ENCODE peak calls at places on chromosome 9, in four cellular contexts. O is MM.1S, S is cardiac muscle cell, Q is GM23338. U is an unnamed sample. For H3K36me3, the result is how much of the 10 kb centered on the place peaks cover.

GRCh38 chr9:27539479-27540441 is 10.1 kb upstream of the MOB3B start:
- DNase-seq in O (no peak), S (no peak), Q (no peak), U (no peak)

GRCh38 chr9:118929317-118929716 is 439.9 kb downstream of the BRINP1 start:
- DNase-seq in O (no peak), S (no peak), Q (no peak), U (no peak)

GRCh38 chr9:16884952-16885513 is 14.6 kb upstream of the BNC2 start:
- DNase-seq in O (peak), Q (no peak), S (no peak), U (no peak)

GRCh38 chr9:36120705-36121104 is 15.8 kb upstream of the GLIPR2 start:
- DNase-seq in O (no peak), Q (no peak), S (no peak), U (peak)

GRCh38 chr9:18767141-18767540 is 265.9 kb downstream of the SAXO1 start:
- DNase-seq in O (no peak), Q (no peak), S (no peak), U (no peak)

GRCh38 chr9:135246248-135247173 is 159.0 kb downstream of the OLFM1 start:
- DNase-seq in Q (no peak), S (no peak), O (no peak), U (no peak)

GRCh38 chr9:134681061-134681661 is 39.6 kb downstream of the COL5A1 start:
- DNase-seq in O (no peak), Q (no peak), S (no peak), U (no peak)

GRCh38 chr9:36575411-36575882 is 2.8 kb downstream of the MELK start:
- DNase-seq in Q (no peak), O (no peak), S (no peak), U (no peak)

GRCh38 chr9:124457079-124457886 is 7.0 kb downstream of the ADGRD2 start:
- DNase-seq in O (no peak), S (no peak), Q (no peak), U (no peak)

GRCh38 chr9:112361602-112362001 is 18.3 kb upstream of the HSDL2 start:
- DNase-seq in Q (peak), S (peak), O (peak), U (no peak)

GRCh38 chr9:112605963-112606699 is 111.8 kb downstream of the INIP start:
- DNase-seq in O (no peak), S (no peak), Q (no peak), U (no peak)

GRCh38 chr9:31418419-31418818 is 966.0 kb upstream of the ACO1 start:
- DNase-seq in S (no peak), Q (no peak), O (no peak), U (no peak)

GRCh38 chr9:34493972-34494535 is 28.7 kb downstream of the ENHO start:
- DNase-seq in Q (peak), S (peak), O (peak), U (no peak)

GRCh38 chr9:34443976-34444375 is 14.4 kb downstream of the FAM219A start:
- DNase-seq in S (no peak), O (no peak), Q (no peak), U (no peak)

GRCh38 chr9:89426389-89426961 is 71.4 kb downstream of the SEMA4D start:
- DNase-seq in O (peak), S (no peak), Q (no peak), U (no peak)
- H3K27ac ChIP-seq in O (peak), S (no peak), Q (no peak), U (no peak)

DNA sequence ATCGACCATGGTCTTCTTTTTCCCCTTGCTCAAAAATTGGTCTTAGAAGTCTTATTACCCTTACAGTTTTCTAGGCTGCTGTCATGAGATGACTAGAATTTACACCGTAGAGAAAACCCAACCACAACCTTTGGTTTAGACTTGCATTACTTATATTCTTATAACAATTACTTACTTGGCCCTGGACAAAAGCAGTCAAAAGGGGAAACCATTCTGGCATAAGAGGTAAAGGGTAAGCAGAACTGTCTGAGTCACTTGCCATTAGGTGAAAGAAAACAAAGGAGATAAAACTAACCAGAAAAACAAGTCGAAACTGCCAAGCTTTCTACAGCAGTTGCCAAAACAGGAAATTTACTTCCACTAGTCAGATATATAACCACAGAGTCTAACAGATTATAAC is 17.9 kb downstream of the TMEM245 start:
- DNase-seq in Q (no peak), O (peak), S (no peak), U (no peak)
- H3K36me3 ChIP-seq in Q (under half), O (under half), S (under half), U (half or more)

GRCh38 chr9:128921881-128922763 is 1.3 kb downstream of the PHYHD1 start:
- DNase-seq in O (no peak), S (peak), Q (peak), U (peak)
- H3K4me3 ChIP-seq in O (no peak), S (peak), Q (peak), U (peak)

DNA sequence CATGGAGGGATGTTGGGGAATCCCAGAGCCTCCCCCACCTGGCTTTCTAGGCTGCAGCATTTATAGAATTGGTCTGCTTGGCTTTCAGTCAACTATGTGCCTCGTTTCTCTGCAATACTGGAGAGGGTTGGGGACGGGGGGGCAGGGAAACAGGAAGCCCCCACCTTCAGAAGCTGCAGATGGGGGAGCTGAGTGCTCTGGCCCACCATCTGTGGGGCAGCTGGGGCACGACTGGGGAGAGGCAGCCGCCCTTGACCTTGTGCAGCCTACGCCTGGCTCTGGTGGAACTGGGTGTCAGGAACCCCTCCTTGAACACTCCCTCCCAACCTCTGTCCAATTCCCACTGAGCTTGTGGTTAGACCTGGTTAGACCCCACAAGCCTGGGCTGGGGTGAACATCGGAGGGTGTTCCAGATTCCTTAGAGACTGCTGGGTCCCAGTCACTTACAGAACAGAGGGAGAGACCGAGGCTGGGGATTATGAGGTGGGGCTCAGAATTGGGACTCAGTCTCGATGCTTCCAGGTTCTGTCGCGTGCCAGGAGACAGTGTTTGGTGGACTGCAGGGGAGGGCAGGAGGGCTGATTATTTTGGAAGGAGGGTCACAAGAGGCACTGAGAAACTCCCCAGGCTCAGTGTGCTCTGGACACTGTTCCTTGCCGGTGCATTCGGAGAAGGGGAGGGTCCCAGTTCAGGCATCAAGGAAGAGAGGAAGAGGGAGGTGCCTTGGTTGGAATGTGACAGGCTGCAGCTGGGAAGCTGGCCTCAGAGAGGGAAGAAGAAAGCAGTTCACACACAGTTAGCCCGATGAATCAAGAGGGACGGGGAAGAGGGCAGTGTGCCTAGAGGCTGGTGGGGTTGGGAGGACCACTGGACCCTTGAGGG is 25.6 kb downstream of the COL27A1 start:
- DNase-seq in Q (peak), S (peak), O (no peak), U (no peak)
- H3K27ac ChIP-seq in Q (no peak), S (peak), O (no peak), U (no peak)

GRCh38 chr9:69218166-69218565 is 44.1 kb downstream of the TJP2 start:
- DNase-seq in Q (no peak), O (no peak), S (no peak), U (no peak)
- H3K36me3 ChIP-seq in Q (under half), O (under half), S (under half), U (under half)

GRCh38 chr9:13445123-13445522 is 165.6 kb upstream of the MPDZ start:
- DNase-seq in Q (no peak), O (no peak), S (no peak), U (no peak)
- H3K4me3 ChIP-seq in Q (no peak), O (no peak), S (no peak), U (no peak)

U was measured in WERI-Rb-1.